ENCODE peak calls at places on chromosomes 11 and 22, in ten cellular contexts. One of them, this sample, is unnamed.
A peak's percentile ranks its signal among the peaks of the same experiment; 100 is the strongest.

GRCh38 chr11:87645626-87646025 is 529.6 kb downstream of the RAB38 start:
- DNase-seq in dorsolateral prefrontal cortex: no peak
- DNase-seq in prostate gland: no peak
- DNase-seq in lung: no peak
- DNase-seq in right lobe of liver: no peak
- DNase-seq in fibroblast of villous mesenchyme: no peak
- DNase-seq in psoas muscle: no peak
- DNase-seq in GM12865: no peak
- DNase-seq in heart left ventricle: no peak
- DNase-seq in cardiac fibroblast: no peak
- DNase-seq in this sample: no peak

GRCh38 chr11:129910360-129910759 is 15.0 kb upstream of the NFRKB start:
- DNase-seq in fibroblast of villous mesenchyme: no peak
- DNase-seq in right lobe of liver: no peak
- DNase-seq in dorsolateral prefrontal cortex: no peak
- DNase-seq in lung: no peak
- DNase-seq in cardiac fibroblast: no peak
- DNase-seq in heart left ventricle: no peak
- DNase-seq in psoas muscle: no peak
- DNase-seq in GM12865: no peak
- DNase-seq in prostate gland: no peak
- DNase-seq in this sample: no peak

GRCh38 chr22:33380789-33381530 is 322.8 kb upstream of the SYN3 start:
- DNase-seq in dorsolateral prefrontal cortex: no peak
- DNase-seq in psoas muscle: no peak
- DNase-seq in fibroblast of villous mesenchyme: peak; percentile 74
- DNase-seq in heart left ventricle: no peak
- DNase-seq in GM12865: peak; percentile 34
- DNase-seq in lung: no peak
- DNase-seq in cardiac fibroblast: peak; percentile 65
- DNase-seq in right lobe of liver: no peak
- DNase-seq in prostate gland: no peak
- DNase-seq in this sample: peak; percentile 78

GRCh38 chr11:102589047-102589459 is 36.1 kb downstream of the MMP20 start:
- DNase-seq in dorsolateral prefrontal cortex: no peak
- DNase-seq in prostate gland: no peak
- DNase-seq in right lobe of liver: no peak
- DNase-seq in cardiac fibroblast: no peak
- DNase-seq in psoas muscle: no peak
- DNase-seq in lung: no peak
- DNase-seq in fibroblast of villous mesenchyme: no peak
- DNase-seq in GM12865: peak; percentile 67
- DNase-seq in heart left ventricle: no peak
- DNase-seq in this sample: no peak

GRCh38 chr11:92627615-92628201 is 341.7 kb upstream of the MTNR1B start:
- DNase-seq in cardiac fibroblast: no peak
- DNase-seq in fibroblast of villous mesenchyme: no peak
- DNase-seq in prostate gland: no peak
- DNase-seq in right lobe of liver: no peak
- DNase-seq in heart left ventricle: no peak
- DNase-seq in psoas muscle: no peak
- DNase-seq in dorsolateral prefrontal cortex: no peak
- DNase-seq in GM12865: peak; percentile 19
- DNase-seq in lung: no peak
- DNase-seq in this sample: no peak

GRCh38 chr11:120589376-120589775 is 77.8 kb downstream of the GRIK4 start:
- DNase-seq in heart left ventricle: no peak
- DNase-seq in lung: no peak
- DNase-seq in GM12865: no peak
- DNase-seq in cardiac fibroblast: no peak
- DNase-seq in right lobe of liver: no peak
- DNase-seq in prostate gland: no peak
- DNase-seq in psoas muscle: no peak
- DNase-seq in fibroblast of villous mesenchyme: no peak
- DNase-seq in dorsolateral prefrontal cortex: no peak
- DNase-seq in this sample: no peak

GRCh38 chr22:27918351-27919221 is 470 bp downstream of the PITPNB start:
- DNase-seq in cardiac fibroblast: peak; percentile 52
- DNase-seq in dorsolateral prefrontal cortex: peak; percentile 9
- DNase-seq in psoas muscle: peak; percentile 70
- DNase-seq in heart left ventricle: peak; percentile 56
- DNase-seq in GM12865: peak; percentile 68
- DNase-seq in fibroblast of villous mesenchyme: peak; percentile 60
- DNase-seq in lung: peak; percentile 50
- DNase-seq in prostate gland: peak; percentile 29
- DNase-seq in right lobe of liver: peak; percentile 72
- DNase-seq in this sample: peak; percentile 54

GRCh38 chr22:23205330-23205729 is 25.0 kb downstream of the BCR start:
- DNase-seq in GM12865: no peak
- DNase-seq in psoas muscle: no peak
- DNase-seq in prostate gland: no peak
- DNase-seq in right lobe of liver: no peak
- DNase-seq in heart left ventricle: no peak
- DNase-seq in lung: no peak
- DNase-seq in dorsolateral prefrontal cortex: no peak
- DNase-seq in fibroblast of villous mesenchyme: no peak
- DNase-seq in cardiac fibroblast: no peak
- DNase-seq in this sample: no peak

GRCh38 chr22:23774922-23775436 is 2.3 kb downstream of the MMP11 start:
- DNase-seq in lung: no peak
- DNase-seq in heart left ventricle: no peak
- DNase-seq in GM12865: no peak
- DNase-seq in fibroblast of villous mesenchyme: peak; percentile 86
- DNase-seq in prostate gland: no peak
- DNase-seq in dorsolateral prefrontal cortex: no peak
- DNase-seq in psoas muscle: no peak
- DNase-seq in right lobe of liver: no peak
- DNase-seq in cardiac fibroblast: peak; percentile 83
- DNase-seq in this sample: peak; percentile 41

GRCh38 chr11:9017773-9018172 is 14.0 kb upstream of the NRIP3 start:
- DNase-seq in dorsolateral prefrontal cortex: no peak
- DNase-seq in cardiac fibroblast: peak; percentile 22
- DNase-seq in fibroblast of villous mesenchyme: peak; percentile 24
- DNase-seq in lung: peak; percentile 52
- DNase-seq in GM12865: no peak
- DNase-seq in prostate gland: no peak
- DNase-seq in right lobe of liver: no peak
- DNase-seq in psoas muscle: peak; percentile 83
- DNase-seq in heart left ventricle: peak; percentile 86
- DNase-seq in this sample: peak; percentile 7

GRCh38 chr11:63516109-63516508 is 10.2 kb downstream of the LGALS12 start:
- DNase-seq in fibroblast of villous mesenchyme: no peak
- DNase-seq in dorsolateral prefrontal cortex: no peak
- DNase-seq in psoas muscle: no peak
- DNase-seq in GM12865: no peak
- DNase-seq in right lobe of liver: no peak
- DNase-seq in prostate gland: no peak
- DNase-seq in cardiac fibroblast: no peak
- DNase-seq in heart left ventricle: no peak
- DNase-seq in lung: no peak
- DNase-seq in this sample: no peak

GRCh38 chr11:63517156-63517555 is 11.3 kb downstream of the LGALS12 start:
- DNase-seq in heart left ventricle: no peak
- DNase-seq in prostate gland: no peak
- DNase-seq in right lobe of liver: no peak
- DNase-seq in fibroblast of villous mesenchyme: no peak
- DNase-seq in lung: no peak
- DNase-seq in GM12865: no peak
- DNase-seq in psoas muscle: no peak
- DNase-seq in cardiac fibroblast: no peak
- DNase-seq in dorsolateral prefrontal cortex: no peak
- DNase-seq in this sample: no peak

GRCh38 chr11:63520606-63521170 is 14.8 kb downstream of the LGALS12 start:
- DNase-seq in prostate gland: no peak
- DNase-seq in heart left ventricle: no peak
- DNase-seq in dorsolateral prefrontal cortex: no peak
- DNase-seq in psoas muscle: no peak
- DNase-seq in cardiac fibroblast: no peak
- DNase-seq in lung: no peak
- DNase-seq in fibroblast of villous mesenchyme: no peak
- DNase-seq in right lobe of liver: no peak
- DNase-seq in GM12865: no peak
- DNase-seq in this sample: no peak

GRCh38 chr11:63521896-63522295 is 14.7 kb upstream of the PLAAT4 start:
- DNase-seq in right lobe of liver: no peak
- DNase-seq in psoas muscle: no peak
- DNase-seq in dorsolateral prefrontal cortex: no peak
- DNase-seq in GM12865: no peak
- DNase-seq in lung: no peak
- DNase-seq in heart left ventricle: no peak
- DNase-seq in fibroblast of villous mesenchyme: peak; percentile 61
- DNase-seq in prostate gland: no peak
- DNase-seq in cardiac fibroblast: no peak
- DNase-seq in this sample: no peak

GRCh38 chr11:63518548-63518947 is 12.7 kb downstream of the LGALS12 start:
- DNase-seq in heart left ventricle: no peak
- DNase-seq in cardiac fibroblast: peak; percentile 62
- DNase-seq in GM12865: no peak
- DNase-seq in fibroblast of villous mesenchyme: peak; percentile 95
- DNase-seq in right lobe of liver: no peak
- DNase-seq in prostate gland: no peak
- DNase-seq in lung: no peak
- DNase-seq in psoas muscle: no peak
- DNase-seq in dorsolateral prefrontal cortex: no peak
- DNase-seq in this sample: peak; percentile 32
- H3K4me3 ChIP-seq in heart left ventricle: no peak overlapping the region
- H3K4me3 ChIP-seq in cardiac fibroblast: no peak overlapping the region
- H3K4me3 ChIP-seq in GM12865: no peak overlapping the region
- H3K4me3 ChIP-seq in fibroblast of villous mesenchyme: no peak overlapping the region
- H3K4me3 ChIP-seq in right lobe of liver: no peak overlapping the region
- H3K4me3 ChIP-seq in prostate gland: no peak overlapping the region
- H3K4me3 ChIP-seq in lung: no peak overlapping the region
- H3K4me3 ChIP-seq in psoas muscle: no peak overlapping the region
- H3K4me3 ChIP-seq in dorsolateral prefrontal cortex: no peak overlapping the region
- H3K4me3 ChIP-seq in this sample: no peak overlapping the region

GRCh38 chr11:19398772-19399542 is 158.2 kb upstream of the E2F8 start:
- DNase-seq in dorsolateral prefrontal cortex: no peak
- DNase-seq in heart left ventricle: no peak
- DNase-seq in cardiac fibroblast: peak; percentile 85
- DNase-seq in GM12865: no peak
- DNase-seq in lung: no peak
- DNase-seq in psoas muscle: peak; percentile 60
- DNase-seq in fibroblast of villous mesenchyme: peak; percentile 97
- DNase-seq in right lobe of liver: no peak
- DNase-seq in prostate gland: no peak
- DNase-seq in this sample: peak; percentile 80
- H3K4me3 ChIP-seq in dorsolateral prefrontal cortex: no peak overlapping the region
- H3K4me3 ChIP-seq in heart left ventricle: no peak overlapping the region
- H3K4me3 ChIP-seq in cardiac fibroblast: no peak overlapping the region
- H3K4me3 ChIP-seq in GM12865: no peak overlapping the region
- H3K4me3 ChIP-seq in lung: no peak overlapping the region
- H3K4me3 ChIP-seq in psoas muscle: no peak overlapping the region
- H3K4me3 ChIP-seq in fibroblast of villous mesenchyme: no peak overlapping the region
- H3K4me3 ChIP-seq in right lobe of liver: peak overlapping the region; percentile 9
- H3K4me3 ChIP-seq in prostate gland: no peak overlapping the region
- H3K4me3 ChIP-seq in this sample: peak overlapping the region; percentile 10

GRCh38 chr22:48575567-48576332 is 1251.9 kb downstream of the BRD1 start:
- DNase-seq in prostate gland: no peak
- DNase-seq in fibroblast of villous mesenchyme: no peak
- DNase-seq in heart left ventricle: peak; percentile 6
- DNase-seq in right lobe of liver: no peak
- DNase-seq in GM12865: no peak
- DNase-seq in psoas muscle: peak; percentile 19
- DNase-seq in dorsolateral prefrontal cortex: no peak
- DNase-seq in cardiac fibroblast: no peak
- DNase-seq in lung: no peak
- DNase-seq in this sample: no peak

GRCh38 chr22:48573766-48574165 is 1253.9 kb downstream of the BRD1 start:
- DNase-seq in heart left ventricle: no peak
- DNase-seq in right lobe of liver: no peak
- DNase-seq in cardiac fibroblast: no peak
- DNase-seq in GM12865: no peak
- DNase-seq in lung: no peak
- DNase-seq in psoas muscle: no peak
- DNase-seq in dorsolateral prefrontal cortex: no peak
- DNase-seq in prostate gland: no peak
- DNase-seq in fibroblast of villous mesenchyme: no peak
- DNase-seq in this sample: no peak

GRCh38 chr22:48572951-48573350 is 1254.7 kb downstream of the BRD1 start:
- DNase-seq in GM12865: no peak
- DNase-seq in heart left ventricle: peak; percentile 10
- DNase-seq in prostate gland: no peak
- DNase-seq in dorsolateral prefrontal cortex: no peak
- DNase-seq in fibroblast of villous mesenchyme: no peak
- DNase-seq in right lobe of liver: no peak
- DNase-seq in lung: no peak
- DNase-seq in cardiac fibroblast: no peak
- DNase-seq in psoas muscle: no peak
- DNase-seq in this sample: no peak

GRCh38 chr22:48576333-48577013 is 1251.2 kb downstream of the BRD1 start:
- DNase-seq in prostate gland: peak; percentile 27
- DNase-seq in GM12865: no peak
- DNase-seq in dorsolateral prefrontal cortex: peak; percentile 70
- DNase-seq in fibroblast of villous mesenchyme: no peak
- DNase-seq in psoas muscle: peak; percentile 19
- DNase-seq in heart left ventricle: peak; percentile 12
- DNase-seq in cardiac fibroblast: no peak
- DNase-seq in lung: no peak
- DNase-seq in right lobe of liver: no peak
- DNase-seq in this sample: no peak

DNA sequence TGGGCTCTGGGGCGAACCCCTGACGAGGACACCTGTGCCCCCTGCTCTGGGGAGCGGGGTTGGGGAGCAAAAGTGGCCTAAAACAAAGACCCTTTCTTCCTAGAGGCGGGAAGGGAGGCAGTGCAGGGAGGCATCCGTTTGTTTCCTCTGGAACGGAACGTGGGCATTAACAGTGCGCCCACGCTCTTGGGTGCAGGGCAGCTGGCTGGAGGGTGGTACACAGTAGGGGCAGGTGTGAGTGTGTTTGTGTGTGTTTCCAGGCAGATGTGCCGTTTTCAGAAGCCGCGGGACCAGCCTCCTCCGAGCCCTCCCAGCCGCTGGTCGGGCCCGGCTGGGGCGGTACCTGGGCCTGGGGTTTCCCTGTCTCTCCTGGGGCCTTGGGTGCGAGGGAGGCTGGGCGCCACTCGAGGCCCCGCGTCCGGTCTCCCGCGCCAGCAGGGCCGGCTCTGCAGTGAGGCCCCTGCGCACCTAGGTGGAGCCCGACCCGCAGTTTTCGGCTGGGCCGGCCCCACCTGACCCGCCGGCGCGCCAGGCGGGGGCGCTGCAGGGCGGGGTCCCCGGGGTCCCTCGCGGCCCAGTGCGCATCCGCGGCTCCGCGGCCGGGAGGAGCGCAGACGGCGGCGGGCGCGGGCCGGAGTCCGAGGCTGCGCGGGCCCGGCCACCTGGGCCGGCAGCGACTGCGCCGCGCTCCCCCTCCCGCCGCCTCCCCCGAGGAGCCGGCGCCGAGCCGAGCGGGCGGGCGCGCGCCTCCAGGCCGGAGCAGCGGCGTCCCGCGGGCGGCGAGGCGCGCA is 1252.7 kb downstream of the BRD1 start:
- DNase-seq in fibroblast of villous mesenchyme: no peak
- DNase-seq in prostate gland: peak; percentile 40
- DNase-seq in psoas muscle: peak; percentile 51
- DNase-seq in cardiac fibroblast: no peak
- DNase-seq in GM12865: no peak
- DNase-seq in lung: peak; percentile 34
- DNase-seq in heart left ventricle: peak; percentile 27
- DNase-seq in dorsolateral prefrontal cortex: peak; percentile 79
- DNase-seq in right lobe of liver: no peak
- DNase-seq in this sample: peak; percentile 3
- H3K4me3 ChIP-seq in fibroblast of villous mesenchyme: no peak overlapping the region
- H3K4me3 ChIP-seq in prostate gland: no peak overlapping the region
- H3K4me3 ChIP-seq in psoas muscle: no peak overlapping the region
- H3K4me3 ChIP-seq in cardiac fibroblast: no peak overlapping the region
- H3K4me3 ChIP-seq in GM12865: no peak overlapping the region
- H3K4me3 ChIP-seq in lung: peak overlapping the region; percentile 11
- H3K4me3 ChIP-seq in heart left ventricle: peak overlapping the region; percentile 44
- H3K4me3 ChIP-seq in dorsolateral prefrontal cortex: peak overlapping the region; percentile 27
- H3K4me3 ChIP-seq in right lobe of liver: no peak overlapping the region
- H3K4me3 ChIP-seq in this sample: no peak overlapping the region

GRCh38 chr11:122159173-122159701 is 43.2 kb upstream of the BLID start:
- DNase-seq in dorsolateral prefrontal cortex: no peak
- DNase-seq in psoas muscle: no peak
- DNase-seq in cardiac fibroblast: peak; percentile 79
- DNase-seq in heart left ventricle: peak; percentile 38
- DNase-seq in lung: no peak
- DNase-seq in GM12865: no peak
- DNase-seq in fibroblast of villous mesenchyme: peak; percentile 75
- DNase-seq in prostate gland: no peak
- DNase-seq in right lobe of liver: no peak
- DNase-seq in this sample: peak; percentile 81
- H3K4me3 ChIP-seq in dorsolateral prefrontal cortex: peak overlapping the region; percentile 49
- H3K4me3 ChIP-seq in psoas muscle: peak overlapping the region; percentile 50
- H3K4me3 ChIP-seq in cardiac fibroblast: peak overlapping the region; percentile 12
- H3K4me3 ChIP-seq in heart left ventricle: peak overlapping the region; percentile 1
- H3K4me3 ChIP-seq in lung: no peak overlapping the region
- H3K4me3 ChIP-seq in GM12865: no peak overlapping the region
- H3K4me3 ChIP-seq in fibroblast of villous mesenchyme: peak overlapping the region; percentile 45
- H3K4me3 ChIP-seq in prostate gland: no peak overlapping the region
- H3K4me3 ChIP-seq in right lobe of liver: no peak overlapping the region
- H3K4me3 ChIP-seq in this sample: peak overlapping the region; percentile 56